ENCODE peak calls at places on chromosomes 1 and 21, in seven cellular contexts. D, H, X, A, I, Y and L are unnamed samples.

GRCh38 chr1:209398330-209398991 is 185.1 kb upstream of the CAMK1G start:
- DNase-seq in H (no peak), D (peak), I (peak), Y (no peak), A (no peak), X (peak), L (peak)

GRCh38 chr1:107829083-107829771 is 135.8 kb downstream of the VAV3 start:
- DNase-seq in I (no peak), D (no peak), A (no peak), X (no peak), H (no peak), Y (no peak), L (no peak)

GRCh38 chr1:158799689-158800088 is 18.7 kb upstream of the OR6N2 start:
- DNase-seq in X (no peak), D (no peak), A (no peak), H (no peak), Y (no peak), I (no peak), L (no peak)

GRCh38 chr21:38507374-38507942 is 9.2 kb upstream of the ERG start:
- DNase-seq in X (no peak), H (no peak), Y (no peak), I (no peak), A (no peak), D (no peak), L (no peak)

GRCh38 chr1:160117709-160118183 is 2.2 kb downstream of the ATP1A2 start:
- DNase-seq in A (no peak), Y (no peak), I (no peak), X (peak), H (no peak), D (peak), L (peak)

GRCh38 chr1:36207339-36207738 is 16.9 kb upstream of the THRAP3 start:
- DNase-seq in D (peak), A (peak), Y (no peak), I (no peak), X (peak), H (no peak), L (peak)

GRCh38 chr1:93608188-93609109 is 73.2 kb downstream of the BCAR3 start:
- DNase-seq in H (no peak), D (no peak), X (no peak), A (no peak), I (no peak), Y (no peak), L (peak)

GRCh38 chr1:234144866-234145265 is 228.4 kb upstream of the COA6 start:
- DNase-seq in Y (no peak), A (no peak), D (no peak), I (no peak), H (no peak), X (no peak), L (no peak)

GRCh38 chr1:119626146-119626545 is 21.9 kb downstream of the ZNF697 start:
- DNase-seq in A (no peak), Y (no peak), H (no peak), I (no peak), X (no peak), D (no peak), L (peak)

GRCh38 chr1:157429841-157430240 is 122.5 kb downstream of the FCRL5 start:
- DNase-seq in D (no peak), X (no peak), Y (no peak), H (no peak), A (no peak), I (no peak), L (peak)

GRCh38 chr1:81414417-81415087 is 386.2 kb upstream of the ADGRL2 start:
- DNase-seq in H (peak), A (peak), I (no peak), X (peak), D (peak), Y (peak), L (peak)

GRCh38 chr1:10829965-10830515 is 33.6 kb upstream of the CASZ1 start:
- DNase-seq in A (no peak), D (no peak), X (no peak), Y (no peak), H (no peak), I (no peak), L (no peak)

GRCh38 chr1:85681087-85681486 is 27.1 kb downstream of the ZNHIT6 start:
- DNase-seq in Y (no peak), A (no peak), I (no peak), X (no peak), H (no peak), D (peak), L (no peak)

GRCh38 chr21:45612096-45613019 is 31.2 kb upstream of the PCBP3 start:
- DNase-seq in H (no peak), A (no peak), D (peak), Y (no peak), I (peak), X (peak), L (peak)

GRCh38 chr1:90782046-90782445 is 64.9 kb upstream of the BARHL2 start:
- DNase-seq in A (no peak), X (no peak), I (no peak), D (no peak), H (no peak), Y (no peak), L (no peak)

GRCh38 chr1:15304708-15305326 is 57.8 kb downstream of the FHAD1 start:
- DNase-seq in X (peak), H (peak), I (no peak), Y (peak), A (peak), D (peak), L (peak)

GRCh38 chr1:51642739-51643142 is 25.8 kb downstream of the OSBPL9 start:
- DNase-seq in I (peak), H (no peak), A (no peak), Y (no peak), X (peak), D (peak), L (peak)

GRCh38 chr1:232766224-232766890 is 38.9 kb upstream of the MAP10 start:
- DNase-seq in D (no peak), Y (no peak), X (no peak), A (no peak), H (no peak), I (no peak), L (no peak)